ENCODE peak calls at places on chromosomes 12 and 14, in five cellular contexts. H is gastrocnemius medialis, M is HS-5, U is T-cell, D is GM12864. A is an unnamed sample.

GRCh38 chr14:76720382-76720813 is 40.9 kb upstream of the VASH1 start:
- DNase-seq in D (peak), U (no peak), M (no peak), H (peak), A (no peak)

GRCh38 chr14:104423224-104423681 is 156.3 kb upstream of the C14orf180 start:
- DNase-seq in M (no peak), U (no peak), D (no peak), H (no peak), A (no peak)

GRCh38 chr12:108804361-108804949 is 52.9 kb downstream of the SSH1 start:
- DNase-seq in M (no peak), H (no peak), D (no peak), U (no peak), A (no peak)

GRCh38 chr14:55600784-55601561 is 21.0 kb downstream of the KTN1 start:
- DNase-seq in D (no peak), M (peak), H (no peak), U (no peak), A (no peak)

GRCh38 chr12:85057370-85057963 is 21.3 kb downstream of the LRRIQ1 start:
- DNase-seq in M (no peak), U (no peak), D (peak), H (no peak), A (no peak)

GRCh38 chr14:55749201-55749812 is 169.3 kb downstream of the KTN1 start:
- DNase-seq in U (no peak), H (no peak), D (no peak), M (no peak), A (no peak)

GRCh38 chr12:15558915-15559528 is 230.2 kb downstream of the EPS8 start:
- DNase-seq in U (no peak), D (no peak), H (no peak), M (peak), A (no peak)

GRCh38 chr12:121124402-121125109 is 8.1 kb upstream of the P2RX7 start:
- DNase-seq in D (no peak), M (peak), U (no peak), H (no peak), A (no peak)

GRCh38 chr14:62709773-62710172 is 335.5 kb downstream of the KCNH5 start:
- DNase-seq in H (no peak), M (no peak), D (no peak), U (no peak), A (no peak)

GRCh38 chr12:28191018-28191595 is 851 bp downstream of the CCDC91 start:
- DNase-seq in H (peak), D (no peak), U (no peak), M (peak), A (peak)

GRCh38 chr14:49581209-49581960 is 4.8 kb downstream of the RPS29 start:
- DNase-seq in U (no peak), D (no peak), H (no peak), M (no peak), A (no peak)

GRCh38 chr14:75372260-75372659 is 55.6 kb upstream of the JDP2 start:
- DNase-seq in H (peak), M (no peak), U (no peak), D (no peak), A (no peak)

GRCh38 chr14:47044841-47045240 is 393.3 kb upstream of the RPL10L start:
- DNase-seq in M (no peak), D (no peak), U (no peak), H (no peak), A (no peak)

GRCh38 chr12:34219046-34219770 is 196.9 kb downstream of the ALG10 start:
- DNase-seq in D (peak), U (no peak), H (no peak), M (no peak), A (no peak)

GRCh38 chr12:101616027-101616494 is 21.3 kb downstream of the MYBPC1 start:
- DNase-seq in D (no peak), U (peak), H (no peak), M (no peak), A (no peak)

GRCh38 chr12:26648584-26648983 is 184.4 kb downstream of the ITPR2 start:
- DNase-seq in H (no peak), D (no peak), M (peak), U (no peak), A (no peak)

GRCh38 chr12:95202691-95203476 is 14.4 kb downstream of the FGD6 start:
- DNase-seq in M (no peak), H (no peak), U (no peak), D (no peak), A (no peak)

GRCh38 chr12:89390802-89391673 is 38.7 kb upstream of the DUSP6 start:
- DNase-seq in H (no peak), U (no peak), D (no peak), M (peak), A (no peak)

GRCh38 chr12:6056406-6057211 is 67.9 kb downstream of the VWF start:
- DNase-seq in H (no peak), M (no peak), D (no peak), U (peak), A (no peak)